ENCODE peak calls at places on chromosome 22, in ten cellular contexts. N is effector memory CD4-positive, alpha-beta T cell; U is lower lobe of right lung; K is IMR-90; Q is fibroblast of lung; S is uterus; D is cardiac muscle cell; P is upper lobe of right lung; R is tibial artery; X is brain microvascular endothelial cell. I is an unnamed sample. For H3K36me3, the result is how much of the 10 kb centered on the place peaks cover.

GRCh38 chr22:49284931-49285330 is 542.7 kb downstream of the BRD1 start:
- DNase-seq in S (no peak), K (no peak), U (no peak), N (no peak), P (no peak), X (no peak), R (no peak), Q (no peak), D (no peak), I (no peak)

GRCh38 chr22:39089928-39090327 is 7.1 kb upstream of the APOBEC3H start:
- DNase-seq in S (no peak), N (no peak), U (no peak), X (no peak), Q (no peak), R (no peak), D (no peak), K (no peak), P (no peak), I (no peak)

GRCh38 chr22:28710889-28711285 is 30.7 kb downstream of the CHEK2 start:
- DNase-seq in S (no peak), U (no peak), P (no peak), R (no peak), N (no peak), D (no peak), X (peak), Q (peak), K (peak), I (no peak)

GRCh38 chr22:49918911-49919881 is 762 bp downstream of the CRELD2 start:
- DNase-seq in K (no peak), S (no peak), P (no peak), Q (no peak), D (no peak), N (no peak), X (no peak), R (peak), U (peak), I (no peak)

GRCh38 chr22:46044718-46045458 is 67.9 kb upstream of the WNT7B start:
- DNase-seq in D (peak), P (peak), Q (no peak), K (no peak), R (no peak), U (peak), N (peak), S (peak), X (no peak), I (peak)

GRCh38 chr22:37672920-37673453 is 2.4 kb upstream of the LGALS1 start:
- DNase-seq in D (no peak), N (no peak), R (no peak), Q (no peak), P (no peak), S (no peak), X (no peak), U (no peak), K (no peak), I (no peak)

GRCh38 chr22:38196791-38197429 is 4.9 kb upstream of the MAFF start:
- DNase-seq in N (no peak), R (no peak), P (no peak), S (no peak), D (no peak), Q (peak), K (no peak), U (no peak), X (no peak), I (no peak)

GRCh38 chr22:37741312-37741795 is 44.5 kb downstream of the TRIOBP start:
- DNase-seq in D (peak), X (peak), S (peak), K (peak), Q (peak), N (no peak), U (peak), R (peak), P (peak), I (peak)

GRCh38 chr22:40401532-40401931 is 31.1 kb downstream of the SGSM3 start:
- DNase-seq in K (no peak), S (no peak), D (no peak), X (no peak), R (no peak), Q (no peak), N (peak), P (no peak), U (peak), I (no peak)

GRCh38 chr22:29299136-29299900 is 7.1 kb upstream of the GAS2L1 start:
- DNase-seq in P (no peak), N (no peak), R (no peak), S (no peak), K (no peak), Q (no peak), U (no peak), D (no peak), X (no peak), I (no peak)

GRCh38 chr22:24099661-24100060 is 81.6 kb upstream of the SUSD2 start:
- DNase-seq in S (no peak), U (peak), R (peak), P (peak), N (no peak), X (no peak), D (no peak), K (no peak), Q (no peak), I (no peak)

GRCh38 chr22:24105018-24105360 is 76.3 kb upstream of the SUSD2 start:
- DNase-seq in Q (peak), S (no peak), D (no peak), K (peak), N (no peak), P (no peak), R (peak), U (peak), X (no peak), I (no peak)

GRCh38 chr22:24104307-24105017 is 76.8 kb upstream of the SUSD2 start:
- DNase-seq in S (no peak), R (peak), Q (no peak), D (no peak), X (no peak), U (peak), P (peak), K (no peak), N (no peak), I (no peak)

GRCh38 chr22:24101966-24102365 is 79.3 kb upstream of the SUSD2 start:
- DNase-seq in P (peak), R (peak), K (no peak), D (no peak), N (no peak), Q (no peak), U (peak), X (no peak), S (no peak), I (peak)

DNA sequence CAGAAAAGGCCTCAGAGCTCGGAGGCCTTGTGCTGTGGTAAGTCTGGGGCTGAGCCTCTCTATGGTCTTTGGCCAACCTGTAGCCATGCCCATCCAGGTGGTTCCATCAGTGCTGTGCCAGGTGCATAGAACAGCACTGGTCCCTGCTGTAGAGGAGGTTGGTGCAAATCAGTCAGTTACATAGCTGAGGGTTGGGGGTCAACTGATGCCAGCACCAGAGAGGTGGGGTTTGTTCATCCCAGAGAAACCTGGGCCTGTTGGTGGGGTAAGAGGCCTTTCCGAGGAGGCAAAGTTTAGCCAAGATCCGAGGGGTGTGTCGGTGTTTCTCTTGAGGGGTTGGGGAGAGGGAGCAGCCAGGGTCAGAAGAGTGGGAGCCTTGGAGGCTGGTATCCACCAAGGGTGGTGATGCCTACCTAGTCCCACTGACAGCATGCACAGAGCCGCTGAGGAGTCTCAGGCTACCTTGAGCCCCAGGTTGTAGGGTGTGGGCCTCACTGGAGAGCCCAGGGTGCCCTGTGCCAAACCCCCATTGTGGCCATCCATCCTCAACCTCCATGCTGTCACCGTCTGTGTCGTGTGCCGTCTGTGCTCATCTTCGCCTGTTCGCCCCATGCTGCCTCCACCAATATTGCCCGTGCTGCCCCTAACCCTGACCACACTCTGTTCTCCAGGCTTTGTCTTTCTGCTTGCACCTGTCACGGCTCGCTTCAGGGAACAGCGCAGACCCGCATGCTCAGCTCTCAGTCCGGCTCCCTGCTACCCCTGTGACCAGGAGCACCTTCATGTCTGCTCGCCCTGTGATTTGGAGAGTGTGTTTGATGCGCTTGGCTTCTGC is 78.7 kb upstream of the SUSD2 start:
- DNase-seq in R (peak), N (no peak), P (peak), K (no peak), S (peak), Q (no peak), X (no peak), U (peak), D (no peak), I (no peak)
- H3K36me3 ChIP-seq in R (half or more), N (under half), P (under half), K (under half), S (under half), Q (under half), X (under half), U (half or more), D (under half), I (half or more)

GRCh38 chr22:26903030-26903856 is 245.9 kb downstream of the MIAT start:
- DNase-seq in K (no peak), N (no peak), P (no peak), U (no peak), R (no peak), Q (no peak), D (peak), X (no peak), S (no peak), I (no peak)
- H3K4me3 ChIP-seq in K (no peak), N (no peak), P (no peak), U (no peak), R (no peak), Q (no peak), D (peak), X (no peak), S (no peak), I (no peak)

DNA sequence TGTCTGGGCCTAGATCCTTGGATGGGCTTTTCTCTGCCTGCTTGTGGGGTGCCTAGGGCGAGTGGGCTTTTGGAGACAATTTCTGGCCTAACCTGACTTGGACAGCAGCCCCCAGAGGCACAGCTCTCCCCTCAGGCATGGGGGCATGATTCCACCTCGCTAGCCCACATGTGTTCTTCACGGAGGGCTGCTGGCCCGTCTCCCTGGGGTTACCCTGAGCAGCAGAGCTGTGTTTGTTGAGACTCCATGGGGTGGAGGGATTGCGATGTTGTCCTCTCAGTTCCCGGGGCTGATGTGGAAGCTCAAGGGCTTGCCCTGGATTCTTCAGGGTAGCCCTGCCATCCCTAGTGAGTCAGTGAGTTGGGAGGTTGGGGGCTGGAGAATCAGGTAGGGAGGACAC is 2.4 kb upstream of the LRRC75B start:
- DNase-seq in Q (no peak), D (no peak), N (no peak), K (no peak), P (no peak), U (no peak), X (no peak), S (no peak), R (no peak), I (no peak)
- H3K27ac ChIP-seq in Q (no peak), D (no peak), N (no peak), K (no peak), P (no peak), U (no peak), X (no peak), S (no peak), R (no peak), I (no peak)

DNA sequence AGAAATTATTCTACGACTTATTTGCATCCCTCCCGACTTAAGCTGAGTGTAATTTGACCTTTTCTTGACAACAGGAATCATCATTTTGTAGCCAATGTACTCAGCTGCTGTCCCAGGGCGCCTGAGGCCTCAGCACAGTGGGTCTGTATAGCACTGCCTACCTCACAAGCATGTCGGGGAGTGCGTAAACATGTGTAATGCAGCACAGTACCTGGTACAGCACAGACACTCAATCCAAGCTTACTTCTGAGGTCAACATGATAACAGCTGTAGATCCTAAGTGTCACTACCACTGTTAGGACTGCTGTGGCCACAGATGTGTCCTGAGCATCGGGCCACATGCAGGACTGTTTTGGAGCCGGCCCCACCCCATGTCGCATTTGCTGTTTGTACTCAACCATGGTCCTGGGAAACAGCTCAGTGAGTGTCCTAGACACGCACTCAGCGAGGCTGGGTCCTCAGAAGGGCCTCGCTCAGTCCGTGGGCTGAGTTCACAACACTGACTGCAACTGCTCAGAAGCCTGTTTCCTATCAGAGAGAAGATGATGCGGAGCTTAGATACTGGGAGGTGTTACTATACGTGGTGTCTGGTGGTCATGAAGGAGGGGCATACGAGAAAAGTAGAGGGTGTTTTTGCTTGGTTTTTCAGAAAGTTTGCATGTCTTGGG is 9.7 kb upstream of the SERPIND1 start:
- DNase-seq in U (no peak), R (no peak), Q (no peak), N (no peak), S (no peak), P (no peak), K (no peak), D (no peak), X (no peak), I (no peak)
- H3K36me3 ChIP-seq in U (half or more), R (half or more), Q (under half), N (half or more), S (under half), P (half or more), K (under half), D (under half), X (under half), I (half or more)

GRCh38 chr22:47146391-47146790 is 383.9 kb downstream of the TBC1D22A start:
- DNase-seq in X (no peak), S (no peak), R (no peak), D (no peak), N (no peak), U (no peak), Q (no peak), K (no peak), P (no peak), I (no peak)
- H3K4me3 ChIP-seq in X (no peak), S (no peak), R (no peak), D (no peak), N (no peak), U (no peak), Q (no peak), K (no peak), P (no peak), I (no peak)